ENCODE peak calls at places on chromosomes 1 and 21, in six cellular contexts. One of them, this sample, is unnamed.

GRCh38 chr21:40625991-40626390 is 221.0 kb downstream of the DSCAM start:
- DNase-seq in lung: no peak
- DNase-seq in Peyer's patch: no peak
- DNase-seq in effector CD4-positive, alpha-beta T cell: no peak
- DNase-seq in Calu3: no peak
- DNase-seq in activated CD4-positive, CD25-positive, alpha-beta regulatory T cell: no peak
- DNase-seq in this sample: no peak

GRCh38 chr1:202252271-202252670 is 58.7 kb downstream of the LGR6 start:
- DNase-seq in lung: no peak
- DNase-seq in Peyer's patch: no peak
- DNase-seq in effector CD4-positive, alpha-beta T cell: no peak
- DNase-seq in Calu3: no peak
- DNase-seq in activated CD4-positive, CD25-positive, alpha-beta regulatory T cell: no peak
- DNase-seq in this sample: no peak

GRCh38 chr1:153963850-153964331 is 554 bp upstream of the SLC39A1 start:
- DNase-seq in lung: peak
- DNase-seq in Peyer's patch: no peak
- DNase-seq in effector CD4-positive, alpha-beta T cell: no peak
- DNase-seq in Calu3: peak
- DNase-seq in activated CD4-positive, CD25-positive, alpha-beta regulatory T cell: no peak
- DNase-seq in this sample: peak

GRCh38 chr1:1857096-1857703 is 33.7 kb downstream of the GNB1 start:
- DNase-seq in lung: no peak
- DNase-seq in Peyer's patch: no peak
- DNase-seq in effector CD4-positive, alpha-beta T cell: no peak
- DNase-seq in Calu3: no peak
- DNase-seq in activated CD4-positive, CD25-positive, alpha-beta regulatory T cell: no peak
- DNase-seq in this sample: no peak

GRCh38 chr1:76053021-76053420 is 21.5 kb upstream of the ST6GALNAC3 start:
- DNase-seq in lung: no peak
- DNase-seq in Peyer's patch: no peak
- DNase-seq in effector CD4-positive, alpha-beta T cell: no peak
- DNase-seq in Calu3: no peak
- DNase-seq in activated CD4-positive, CD25-positive, alpha-beta regulatory T cell: no peak
- DNase-seq in this sample: no peak

GRCh38 chr1:5465281-5465680 is 526.9 kb downstream of the NPHP4 start:
- DNase-seq in lung: no peak
- DNase-seq in Peyer's patch: no peak
- DNase-seq in effector CD4-positive, alpha-beta T cell: no peak
- DNase-seq in Calu3: no peak
- DNase-seq in activated CD4-positive, CD25-positive, alpha-beta regulatory T cell: no peak
- DNase-seq in this sample: no peak

GRCh38 chr1:145918144-145918991 is at the start of gene PEX11B:
- DNase-seq in lung: peak
- DNase-seq in Peyer's patch: peak
- DNase-seq in effector CD4-positive, alpha-beta T cell: peak
- DNase-seq in Calu3: peak
- DNase-seq in activated CD4-positive, CD25-positive, alpha-beta regulatory T cell: peak
- DNase-seq in this sample: peak

GRCh38 chr1:90201467-90202358 is 206.8 kb downstream of the ZNF326 start:
- DNase-seq in lung: peak
- DNase-seq in Peyer's patch: no peak
- DNase-seq in effector CD4-positive, alpha-beta T cell: no peak
- DNase-seq in Calu3: peak
- DNase-seq in activated CD4-positive, CD25-positive, alpha-beta regulatory T cell: no peak
- DNase-seq in this sample: peak